ENCODE peak calls at places on chromosomes 16 and 17, in five cellular contexts. S, J, Q, L and B are unnamed samples.

GRCh38 chr17:1078831-1079561 is 82.1 kb downstream of the TIMM22 start:
- DNase-seq in L (no peak), J (peak; percentile 51), S (no peak), Q (no peak), B (peak; percentile 72)

GRCh38 chr16:24279982-24280381 is 23.8 kb downstream of the CACNG3 start:
- DNase-seq in L (no peak), Q (no peak), S (no peak), J (no peak), B (no peak)

GRCh38 chr17:74924250-74924948 is at the start of gene OTOP2:
- DNase-seq in J (no peak), L (peak; percentile 16), Q (no peak), S (no peak), B (no peak)

GRCh38 chr17:60442271-60443201 is 20.2 kb downstream of the CHCT1 start:
- DNase-seq in Q (no peak), L (no peak), J (no peak), S (peak; percentile 42), B (no peak)

GRCh38 chr17:35244345-35245195 is 1.7 kb downstream of the SLFN5 start:
- DNase-seq in L (peak; percentile 59), J (peak; percentile 89), S (peak; percentile 82), Q (peak; percentile 50), B (peak; percentile 40)

GRCh38 chr16:70725024-70725911 is 39.4 kb upstream of the MTSS2 start:
- DNase-seq in S (no peak), J (peak; percentile 75), L (peak; percentile 45), Q (peak; percentile 48), B (no peak)

GRCh38 chr17:40278414-40278813 is 9.3 kb upstream of the CDC6 start:
- DNase-seq in Q (no peak), S (no peak), L (no peak), J (no peak), B (no peak)

GRCh38 chr16:66270333-66270927 is 96.1 kb upstream of the CDH5 start:
- DNase-seq in S (peak; percentile 71), Q (peak; percentile 64), J (peak; percentile 84), L (peak; percentile 81), B (peak; percentile 86)

GRCh38 chr16:77788196-77789084 is at the start of gene VAT1L:
- DNase-seq in S (peak; percentile 50), J (no peak), L (peak; percentile 49), Q (peak; percentile 37), B (peak; percentile 75)

GRCh38 chr16:85654251-85655115 is 34.3 kb downstream of the GINS2 start:
- DNase-seq in J (peak; percentile 47), Q (no peak), S (no peak), L (no peak), B (no peak)

GRCh38 chr16:82506734-82507133 is 120.0 kb upstream of the CDH13 start:
- DNase-seq in S (no peak), J (no peak), Q (no peak), L (no peak), B (no peak)

GRCh38 chr16:85546585-85547447 is 66.3 kb upstream of the GSE1 start:
- DNase-seq in Q (no peak), J (no peak), L (no peak), S (no peak), B (no peak)

GRCh38 chr17:80457236-80457856 is 19.1 kb downstream of the NPTX1 start:
- DNase-seq in L (no peak), S (no peak), Q (no peak), J (peak; percentile 48), B (no peak)

GRCh38 chr17:31172388-31172787 is 77.6 kb downstream of the NF1 start:
- DNase-seq in Q (no peak), L (no peak), S (no peak), J (no peak), B (no peak)

GRCh38 chr17:2691069-2691871 is 20.3 kb downstream of the CLUH start:
- DNase-seq in L (no peak), S (no peak), J (no peak), Q (no peak), B (no peak)

GRCh38 chr17:29037739-29038465 is 5.0 kb upstream of the PIPOX start:
- DNase-seq in J (no peak), L (no peak), S (no peak), Q (no peak), B (no peak)

GRCh38 chr16:83095926-83096692 is 469.3 kb downstream of the CDH13 start:
- DNase-seq in L (peak; percentile 25), J (no peak), S (peak; percentile 18), Q (no peak), B (no peak)

GRCh38 chr17:69466905-69467630 is 52.6 kb downstream of the MAP2K6 start:
- DNase-seq in L (peak; percentile 23), S (peak; percentile 47), J (no peak), Q (peak; percentile 42), B (peak; percentile 28)

GRCh38 chr16:87431926-87432325 is 39.8 kb downstream of the MAP1LC3B start:
- DNase-seq in Q (no peak), J (no peak), L (peak; percentile 48), S (peak; percentile 66), B (no peak)

GRCh38 chr17:70604854-70605253 is 435.5 kb downstream of the KCNJ2 start:
- DNase-seq in L (no peak), S (no peak), Q (no peak), J (no peak), B (no peak)
- TF ChIP-seq CTCF in L (no peak), S (no peak), Q (no peak), J (no peak), B (no peak)

DNA sequence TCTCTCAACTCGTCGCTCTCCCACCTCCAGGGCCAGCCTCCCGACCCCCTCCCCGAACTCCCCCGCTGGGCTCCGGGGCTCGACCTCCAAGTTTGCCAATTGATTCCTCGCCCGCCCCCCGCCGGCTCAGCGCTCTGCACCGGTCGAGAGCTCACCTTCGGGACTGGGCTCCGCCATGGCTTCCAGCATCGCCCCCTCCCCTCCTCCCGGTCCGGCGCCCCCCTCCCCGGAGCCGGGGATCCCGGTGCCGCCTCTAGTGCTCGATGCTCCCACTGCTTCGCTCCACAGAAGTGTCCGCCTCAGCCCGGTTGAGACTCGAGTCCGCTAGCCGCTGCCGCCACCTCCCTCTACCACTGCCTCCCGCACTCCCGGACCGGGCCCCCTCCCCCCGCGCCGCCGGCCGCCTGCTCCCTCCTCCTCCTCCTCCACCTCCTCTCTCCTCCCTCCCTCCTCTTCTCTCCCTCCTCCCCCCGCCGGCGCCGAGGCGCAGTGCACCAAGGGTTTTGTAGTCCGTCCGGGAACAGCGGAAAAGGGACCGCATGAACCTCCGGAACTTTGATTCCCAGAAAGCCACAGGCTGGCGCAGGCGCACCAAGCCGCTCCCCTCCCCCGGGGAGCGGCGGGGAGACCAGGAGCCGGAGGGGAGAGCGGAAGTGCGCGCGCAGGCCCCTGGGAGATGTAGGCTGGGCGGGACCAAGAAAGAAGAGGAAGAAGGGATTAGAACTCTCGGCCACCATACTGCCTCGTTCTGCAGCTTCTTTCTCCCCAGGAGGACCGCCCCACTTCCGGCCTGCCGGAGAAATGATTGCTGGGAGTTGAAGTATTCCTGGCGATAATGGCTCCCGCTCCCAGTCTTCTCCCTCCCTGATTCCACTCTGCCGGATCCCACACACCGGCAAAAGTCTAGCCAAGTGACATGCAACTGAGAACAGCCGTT is at the start of gene PHF23:
- DNase-seq in J (peak; percentile 100), L (peak; percentile 100), S (peak; percentile 99), Q (peak; percentile 99), B (peak; percentile 98)
- TF ChIP-seq CTCF in J (no peak), L (no peak), S (no peak), Q (peak; percentile 18), B (no peak)

GRCh38 chr16:13573903-13574302 is 346.1 kb upstream of the ERCC4 start:
- DNase-seq in S (no peak), Q (no peak), J (no peak), L (no peak), B (no peak)
- TF ChIP-seq CTCF in S (no peak), Q (no peak), J (no peak), L (no peak), B (no peak)

DNA sequence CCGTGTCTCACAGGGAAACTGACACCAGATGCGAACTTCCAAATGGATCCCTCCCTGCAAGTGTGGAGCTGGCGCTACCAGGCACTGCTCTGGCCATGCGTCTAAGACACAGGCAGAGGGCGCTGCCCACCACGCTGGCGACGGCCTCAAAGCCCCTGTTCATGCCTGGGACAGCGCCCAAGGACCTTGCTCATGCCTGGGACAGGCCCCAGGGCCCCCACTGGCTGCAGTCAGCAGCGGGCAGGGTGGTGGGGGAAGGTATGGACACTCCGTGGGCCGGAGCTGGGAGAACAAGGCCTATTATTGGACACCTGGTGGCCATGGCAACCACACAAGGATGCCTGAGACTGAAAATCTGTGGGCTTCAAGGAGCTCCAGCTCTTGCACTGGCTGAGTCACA is 8.8 kb downstream of the ZG16B start:
- DNase-seq in Q (peak; percentile 83), L (peak; percentile 90), J (peak; percentile 75), S (peak; percentile 84), B (peak; percentile 81)
- TF ChIP-seq CTCF in Q (peak; percentile 90), L (peak; percentile 80), J (peak; percentile 62), S (peak; percentile 92), B (peak; percentile 70)

DNA sequence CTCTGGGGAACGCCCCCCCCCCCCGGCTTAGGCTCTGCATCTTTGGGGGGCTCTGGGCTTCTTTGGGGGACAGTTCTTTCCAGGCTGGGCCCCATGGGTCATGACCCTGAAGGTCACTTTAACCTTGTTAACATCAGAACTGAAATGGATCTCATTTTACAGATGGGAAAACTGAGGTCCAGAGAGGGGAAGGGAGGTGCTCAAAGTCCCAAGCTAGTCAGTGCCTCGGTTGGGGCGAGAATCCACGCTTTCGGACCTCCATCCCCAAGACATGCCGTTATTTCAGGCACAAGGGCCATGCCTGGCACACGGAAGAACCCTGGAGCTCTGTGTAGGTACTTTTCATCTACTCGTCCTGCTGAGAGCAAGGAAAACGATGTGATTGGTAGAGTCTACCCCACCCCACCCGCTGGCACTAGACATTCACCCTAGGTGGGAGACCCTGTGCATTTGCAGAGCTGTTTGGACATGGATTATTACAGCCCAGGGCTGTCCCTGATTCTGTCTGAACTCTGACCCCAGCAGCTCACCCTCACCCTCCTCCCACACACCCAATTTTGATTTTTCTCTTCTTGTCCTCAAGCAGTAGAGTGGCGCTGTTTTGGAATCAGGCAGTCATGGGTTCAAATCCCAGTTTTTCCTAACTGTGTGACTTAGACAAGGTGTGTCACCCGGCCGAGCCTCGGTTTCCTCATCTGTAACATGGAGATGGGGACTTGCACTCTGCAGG is 155.1 kb upstream of the CDC42EP4 start:
- DNase-seq in Q (no peak), S (no peak), J (no peak), L (no peak), B (no peak)
- TF ChIP-seq CTCF in Q (no peak), S (no peak), J (no peak), L (no peak), B (no peak)